ENCODE peak calls at places on chromosomes 12 and 14, in five cellular contexts. One of them, this sample, is unnamed.

GRCh38 chr14:91870001-91870400 is 2.7 kb upstream of the TC2N start:
- DNase-seq in stimulated activated effector memory CD8-positive, alpha-beta T cell treated with anti-CD3 and anti-CD28 coated beads, Interleukin-12 subunit alpha, Interleukin-12 subunit beta, amount 100 ng/mL, for 72 hours: no peak
- DNase-seq in stimulated activated CD4-positive, alpha-beta T cell treated with anti-CD3 and anti-CD28 coated beads, TNF-alpha, amount 100 ng/mL, for 1 hour: no peak
- DNase-seq in tibial artery: no peak
- DNase-seq in NCI-H524: no peak
- DNase-seq in this sample: no peak

GRCh38 chr12:78403136-78403535 is 461.4 kb upstream of the SYT1 start:
- DNase-seq in NCI-H524: no peak
- DNase-seq in stimulated activated effector memory CD8-positive, alpha-beta T cell treated with anti-CD3 and anti-CD28 coated beads, Interleukin-12 subunit alpha, Interleukin-12 subunit beta, amount 100 ng/mL, for 72 hours: no peak
- DNase-seq in stimulated activated CD4-positive, alpha-beta T cell treated with anti-CD3 and anti-CD28 coated beads, TNF-alpha, amount 100 ng/mL, for 1 hour: no peak
- DNase-seq in tibial artery: no peak
- DNase-seq in this sample: no peak

GRCh38 chr14:64495252-64495651 is 8.4 kb downstream of the ZBTB25 start:
- DNase-seq in stimulated activated effector memory CD8-positive, alpha-beta T cell treated with anti-CD3 and anti-CD28 coated beads, Interleukin-12 subunit alpha, Interleukin-12 subunit beta, amount 100 ng/mL, for 72 hours: no peak
- DNase-seq in NCI-H524: no peak
- DNase-seq in tibial artery: no peak
- DNase-seq in stimulated activated CD4-positive, alpha-beta T cell treated with anti-CD3 and anti-CD28 coated beads, TNF-alpha, amount 100 ng/mL, for 1 hour: no peak
- DNase-seq in this sample: no peak

GRCh38 chr12:13780453-13780852 is 200.9 kb downstream of the GRIN2B start:
- DNase-seq in stimulated activated effector memory CD8-positive, alpha-beta T cell treated with anti-CD3 and anti-CD28 coated beads, Interleukin-12 subunit alpha, Interleukin-12 subunit beta, amount 100 ng/mL, for 72 hours: no peak
- DNase-seq in tibial artery: no peak
- DNase-seq in stimulated activated CD4-positive, alpha-beta T cell treated with anti-CD3 and anti-CD28 coated beads, TNF-alpha, amount 100 ng/mL, for 1 hour: no peak
- DNase-seq in NCI-H524: no peak
- DNase-seq in this sample: no peak

GRCh38 chr12:46221255-46222128 is 47.4 kb downstream of the SLC38A1 start:
- DNase-seq in stimulated activated CD4-positive, alpha-beta T cell treated with anti-CD3 and anti-CD28 coated beads, TNF-alpha, amount 100 ng/mL, for 1 hour: no peak
- DNase-seq in stimulated activated effector memory CD8-positive, alpha-beta T cell treated with anti-CD3 and anti-CD28 coated beads, Interleukin-12 subunit alpha, Interleukin-12 subunit beta, amount 100 ng/mL, for 72 hours: no peak
- DNase-seq in tibial artery: no peak
- DNase-seq in NCI-H524: no peak
- DNase-seq in this sample: no peak

GRCh38 chr14:102893452-102893851 is 29.0 kb upstream of the AMN start:
- DNase-seq in stimulated activated CD4-positive, alpha-beta T cell treated with anti-CD3 and anti-CD28 coated beads, TNF-alpha, amount 100 ng/mL, for 1 hour: no peak
- DNase-seq in tibial artery: peak
- DNase-seq in stimulated activated effector memory CD8-positive, alpha-beta T cell treated with anti-CD3 and anti-CD28 coated beads, Interleukin-12 subunit alpha, Interleukin-12 subunit beta, amount 100 ng/mL, for 72 hours: no peak
- DNase-seq in NCI-H524: no peak
- DNase-seq in this sample: no peak

GRCh38 chr14:69812725-69813124 is 15.7 kb upstream of the SLC10A1 start:
- DNase-seq in stimulated activated CD4-positive, alpha-beta T cell treated with anti-CD3 and anti-CD28 coated beads, TNF-alpha, amount 100 ng/mL, for 1 hour: no peak
- DNase-seq in NCI-H524: peak
- DNase-seq in tibial artery: no peak
- DNase-seq in stimulated activated effector memory CD8-positive, alpha-beta T cell treated with anti-CD3 and anti-CD28 coated beads, Interleukin-12 subunit alpha, Interleukin-12 subunit beta, amount 100 ng/mL, for 72 hours: no peak
- DNase-seq in this sample: no peak

GRCh38 chr14:102917469-102918211 is 4.8 kb upstream of the AMN start:
- DNase-seq in NCI-H524: peak
- DNase-seq in stimulated activated CD4-positive, alpha-beta T cell treated with anti-CD3 and anti-CD28 coated beads, TNF-alpha, amount 100 ng/mL, for 1 hour: peak
- DNase-seq in tibial artery: no peak
- DNase-seq in stimulated activated effector memory CD8-positive, alpha-beta T cell treated with anti-CD3 and anti-CD28 coated beads, Interleukin-12 subunit alpha, Interleukin-12 subunit beta, amount 100 ng/mL, for 72 hours: peak
- DNase-seq in this sample: no peak

GRCh38 chr12:5973461-5974115 is 28.5 kb upstream of the ANO2 start:
- DNase-seq in NCI-H524: no peak
- DNase-seq in stimulated activated effector memory CD8-positive, alpha-beta T cell treated with anti-CD3 and anti-CD28 coated beads, Interleukin-12 subunit alpha, Interleukin-12 subunit beta, amount 100 ng/mL, for 72 hours: no peak
- DNase-seq in stimulated activated CD4-positive, alpha-beta T cell treated with anti-CD3 and anti-CD28 coated beads, TNF-alpha, amount 100 ng/mL, for 1 hour: no peak
- DNase-seq in tibial artery: no peak
- DNase-seq in this sample: no peak

GRCh38 chr12:45583011-45583657 is 146.4 kb upstream of the ARID2 start:
- DNase-seq in stimulated activated CD4-positive, alpha-beta T cell treated with anti-CD3 and anti-CD28 coated beads, TNF-alpha, amount 100 ng/mL, for 1 hour: no peak
- DNase-seq in stimulated activated effector memory CD8-positive, alpha-beta T cell treated with anti-CD3 and anti-CD28 coated beads, Interleukin-12 subunit alpha, Interleukin-12 subunit beta, amount 100 ng/mL, for 72 hours: no peak
- DNase-seq in tibial artery: no peak
- DNase-seq in NCI-H524: no peak
- DNase-seq in this sample: no peak

GRCh38 chr12:18810537-18811253 is 72.8 kb downstream of the CAPZA3 start:
- DNase-seq in stimulated activated effector memory CD8-positive, alpha-beta T cell treated with anti-CD3 and anti-CD28 coated beads, Interleukin-12 subunit alpha, Interleukin-12 subunit beta, amount 100 ng/mL, for 72 hours: no peak
- DNase-seq in tibial artery: no peak
- DNase-seq in stimulated activated CD4-positive, alpha-beta T cell treated with anti-CD3 and anti-CD28 coated beads, TNF-alpha, amount 100 ng/mL, for 1 hour: no peak
- DNase-seq in NCI-H524: no peak
- DNase-seq in this sample: no peak

GRCh38 chr14:64891839-64892375 is 12.2 kb upstream of the SPTB start:
- DNase-seq in NCI-H524: peak
- DNase-seq in stimulated activated CD4-positive, alpha-beta T cell treated with anti-CD3 and anti-CD28 coated beads, TNF-alpha, amount 100 ng/mL, for 1 hour: no peak
- DNase-seq in tibial artery: no peak
- DNase-seq in stimulated activated effector memory CD8-positive, alpha-beta T cell treated with anti-CD3 and anti-CD28 coated beads, Interleukin-12 subunit alpha, Interleukin-12 subunit beta, amount 100 ng/mL, for 72 hours: peak
- DNase-seq in this sample: peak

GRCh38 chr14:43956741-43957140 is 550.3 kb downstream of the FSCB start:
- DNase-seq in stimulated activated CD4-positive, alpha-beta T cell treated with anti-CD3 and anti-CD28 coated beads, TNF-alpha, amount 100 ng/mL, for 1 hour: no peak
- DNase-seq in NCI-H524: no peak
- DNase-seq in tibial artery: no peak
- DNase-seq in stimulated activated effector memory CD8-positive, alpha-beta T cell treated with anti-CD3 and anti-CD28 coated beads, Interleukin-12 subunit alpha, Interleukin-12 subunit beta, amount 100 ng/mL, for 72 hours: no peak
- DNase-seq in this sample: no peak

GRCh38 chr14:103555559-103556337 is 6.7 kb downstream of the BAG5 start:
- DNase-seq in stimulated activated effector memory CD8-positive, alpha-beta T cell treated with anti-CD3 and anti-CD28 coated beads, Interleukin-12 subunit alpha, Interleukin-12 subunit beta, amount 100 ng/mL, for 72 hours: no peak
- DNase-seq in stimulated activated CD4-positive, alpha-beta T cell treated with anti-CD3 and anti-CD28 coated beads, TNF-alpha, amount 100 ng/mL, for 1 hour: no peak
- DNase-seq in tibial artery: peak
- DNase-seq in NCI-H524: no peak
- DNase-seq in this sample: no peak

GRCh38 chr14:98962118-98962517 is 309.9 kb downstream of the BCL11B start:
- DNase-seq in stimulated activated effector memory CD8-positive, alpha-beta T cell treated with anti-CD3 and anti-CD28 coated beads, Interleukin-12 subunit alpha, Interleukin-12 subunit beta, amount 100 ng/mL, for 72 hours: no peak
- DNase-seq in stimulated activated CD4-positive, alpha-beta T cell treated with anti-CD3 and anti-CD28 coated beads, TNF-alpha, amount 100 ng/mL, for 1 hour: no peak
- DNase-seq in tibial artery: no peak
- DNase-seq in NCI-H524: no peak
- DNase-seq in this sample: no peak

GRCh38 chr14:49875640-49876198 is 17.2 kb upstream of the ARF6 start:
- DNase-seq in NCI-H524: no peak
- DNase-seq in stimulated activated CD4-positive, alpha-beta T cell treated with anti-CD3 and anti-CD28 coated beads, TNF-alpha, amount 100 ng/mL, for 1 hour: no peak
- DNase-seq in stimulated activated effector memory CD8-positive, alpha-beta T cell treated with anti-CD3 and anti-CD28 coated beads, Interleukin-12 subunit alpha, Interleukin-12 subunit beta, amount 100 ng/mL, for 72 hours: no peak
- DNase-seq in tibial artery: no peak
- DNase-seq in this sample: no peak

GRCh38 chr14:99246536-99247083 is 25.4 kb downstream of the BCL11B start:
- DNase-seq in tibial artery: no peak
- DNase-seq in stimulated activated effector memory CD8-positive, alpha-beta T cell treated with anti-CD3 and anti-CD28 coated beads, Interleukin-12 subunit alpha, Interleukin-12 subunit beta, amount 100 ng/mL, for 72 hours: no peak
- DNase-seq in NCI-H524: no peak
- DNase-seq in stimulated activated CD4-positive, alpha-beta T cell treated with anti-CD3 and anti-CD28 coated beads, TNF-alpha, amount 100 ng/mL, for 1 hour: no peak
- DNase-seq in this sample: no peak

GRCh38 chr14:99468836-99469592 is 11.6 kb downstream of the SETD3 start:
- DNase-seq in tibial artery: no peak
- DNase-seq in NCI-H524: peak
- DNase-seq in stimulated activated CD4-positive, alpha-beta T cell treated with anti-CD3 and anti-CD28 coated beads, TNF-alpha, amount 100 ng/mL, for 1 hour: no peak
- DNase-seq in stimulated activated effector memory CD8-positive, alpha-beta T cell treated with anti-CD3 and anti-CD28 coated beads, Interleukin-12 subunit alpha, Interleukin-12 subunit beta, amount 100 ng/mL, for 72 hours: no peak
- DNase-seq in this sample: no peak

GRCh38 chr12:57906821-57907220 is 34.5 kb upstream of the ATP23 start:
- DNase-seq in NCI-H524: no peak
- DNase-seq in stimulated activated CD4-positive, alpha-beta T cell treated with anti-CD3 and anti-CD28 coated beads, TNF-alpha, amount 100 ng/mL, for 1 hour: no peak
- DNase-seq in stimulated activated effector memory CD8-positive, alpha-beta T cell treated with anti-CD3 and anti-CD28 coated beads, Interleukin-12 subunit alpha, Interleukin-12 subunit beta, amount 100 ng/mL, for 72 hours: no peak
- DNase-seq in tibial artery: no peak
- DNase-seq in this sample: no peak

GRCh38 chr12:26195250-26195640 is at the start of gene SSPN:
- DNase-seq in tibial artery: peak
- DNase-seq in stimulated activated CD4-positive, alpha-beta T cell treated with anti-CD3 and anti-CD28 coated beads, TNF-alpha, amount 100 ng/mL, for 1 hour: no peak
- DNase-seq in NCI-H524: peak
- DNase-seq in stimulated activated effector memory CD8-positive, alpha-beta T cell treated with anti-CD3 and anti-CD28 coated beads, Interleukin-12 subunit alpha, Interleukin-12 subunit beta, amount 100 ng/mL, for 72 hours: no peak
- DNase-seq in this sample: no peak

GRCh38 chr12:123494124-123494843 is 36.3 kb downstream of the SNRNP35 start:
- DNase-seq in stimulated activated effector memory CD8-positive, alpha-beta T cell treated with anti-CD3 and anti-CD28 coated beads, Interleukin-12 subunit alpha, Interleukin-12 subunit beta, amount 100 ng/mL, for 72 hours: no peak
- DNase-seq in stimulated activated CD4-positive, alpha-beta T cell treated with anti-CD3 and anti-CD28 coated beads, TNF-alpha, amount 100 ng/mL, for 1 hour: no peak
- DNase-seq in tibial artery: no peak
- DNase-seq in NCI-H524: no peak
- DNase-seq in this sample: no peak

GRCh38 chr14:59600211-59600945 is 23.8 kb upstream of the CCDC175 start:
- DNase-seq in stimulated activated CD4-positive, alpha-beta T cell treated with anti-CD3 and anti-CD28 coated beads, TNF-alpha, amount 100 ng/mL, for 1 hour: no peak
- DNase-seq in NCI-H524: no peak
- DNase-seq in tibial artery: no peak
- DNase-seq in stimulated activated effector memory CD8-positive, alpha-beta T cell treated with anti-CD3 and anti-CD28 coated beads, Interleukin-12 subunit alpha, Interleukin-12 subunit beta, amount 100 ng/mL, for 72 hours: no peak
- DNase-seq in this sample: no peak

GRCh38 chr14:61514006-61514830 is 181.1 kb upstream of the HIF1A start:
- DNase-seq in NCI-H524: no peak
- DNase-seq in stimulated activated CD4-positive, alpha-beta T cell treated with anti-CD3 and anti-CD28 coated beads, TNF-alpha, amount 100 ng/mL, for 1 hour: no peak
- DNase-seq in stimulated activated effector memory CD8-positive, alpha-beta T cell treated with anti-CD3 and anti-CD28 coated beads, Interleukin-12 subunit alpha, Interleukin-12 subunit beta, amount 100 ng/mL, for 72 hours: no peak
- DNase-seq in tibial artery: no peak
- DNase-seq in this sample: no peak

GRCh38 chr14:94582851-94583250 is 1.6 kb downstream of the SERPINA5 start:
- DNase-seq in NCI-H524: no peak
- DNase-seq in stimulated activated CD4-positive, alpha-beta T cell treated with anti-CD3 and anti-CD28 coated beads, TNF-alpha, amount 100 ng/mL, for 1 hour: no peak
- DNase-seq in stimulated activated effector memory CD8-positive, alpha-beta T cell treated with anti-CD3 and anti-CD28 coated beads, Interleukin-12 subunit alpha, Interleukin-12 subunit beta, amount 100 ng/mL, for 72 hours: no peak
- DNase-seq in tibial artery: no peak
- DNase-seq in this sample: no peak

GRCh38 chr14:75452900-75453816 is 25.3 kb downstream of the JDP2 start:
- DNase-seq in NCI-H524: no peak
- DNase-seq in stimulated activated CD4-positive, alpha-beta T cell treated with anti-CD3 and anti-CD28 coated beads, TNF-alpha, amount 100 ng/mL, for 1 hour: no peak
- DNase-seq in tibial artery: peak
- DNase-seq in stimulated activated effector memory CD8-positive, alpha-beta T cell treated with anti-CD3 and anti-CD28 coated beads, Interleukin-12 subunit alpha, Interleukin-12 subunit beta, amount 100 ng/mL, for 72 hours: no peak
- DNase-seq in this sample: no peak

GRCh38 chr12:132336451-132337413 is 7.3 kb upstream of the GALNT9 start:
- DNase-seq in NCI-H524: no peak
- DNase-seq in stimulated activated CD4-positive, alpha-beta T cell treated with anti-CD3 and anti-CD28 coated beads, TNF-alpha, amount 100 ng/mL, for 1 hour: no peak
- DNase-seq in stimulated activated effector memory CD8-positive, alpha-beta T cell treated with anti-CD3 and anti-CD28 coated beads, Interleukin-12 subunit alpha, Interleukin-12 subunit beta, amount 100 ng/mL, for 72 hours: no peak
- DNase-seq in tibial artery: no peak
- DNase-seq in this sample: no peak

GRCh38 chr12:111424793-111425251 is 19.1 kb downstream of the SH2B3 start:
- DNase-seq in stimulated activated CD4-positive, alpha-beta T cell treated with anti-CD3 and anti-CD28 coated beads, TNF-alpha, amount 100 ng/mL, for 1 hour: no peak
- DNase-seq in stimulated activated effector memory CD8-positive, alpha-beta T cell treated with anti-CD3 and anti-CD28 coated beads, Interleukin-12 subunit alpha, Interleukin-12 subunit beta, amount 100 ng/mL, for 72 hours: no peak
- DNase-seq in NCI-H524: no peak
- DNase-seq in tibial artery: no peak
- DNase-seq in this sample: no peak

GRCh38 chr14:92945544-92945943 is 22.6 kb downstream of the CHGA start:
- DNase-seq in stimulated activated CD4-positive, alpha-beta T cell treated with anti-CD3 and anti-CD28 coated beads, TNF-alpha, amount 100 ng/mL, for 1 hour: no peak
- DNase-seq in stimulated activated effector memory CD8-positive, alpha-beta T cell treated with anti-CD3 and anti-CD28 coated beads, Interleukin-12 subunit alpha, Interleukin-12 subunit beta, amount 100 ng/mL, for 72 hours: no peak
- DNase-seq in NCI-H524: peak
- DNase-seq in tibial artery: no peak
- DNase-seq in this sample: peak

GRCh38 chr12:2902287-2902880 is 11.7 kb downstream of the TULP3 start:
- DNase-seq in NCI-H524: no peak
- DNase-seq in stimulated activated effector memory CD8-positive, alpha-beta T cell treated with anti-CD3 and anti-CD28 coated beads, Interleukin-12 subunit alpha, Interleukin-12 subunit beta, amount 100 ng/mL, for 72 hours: no peak
- DNase-seq in stimulated activated CD4-positive, alpha-beta T cell treated with anti-CD3 and anti-CD28 coated beads, TNF-alpha, amount 100 ng/mL, for 1 hour: no peak
- DNase-seq in tibial artery: no peak
- DNase-seq in this sample: peak

GRCh38 chr12:53059434-53060063 is 9.7 kb downstream of the TNS2 start:
- DNase-seq in stimulated activated CD4-positive, alpha-beta T cell treated with anti-CD3 and anti-CD28 coated beads, TNF-alpha, amount 100 ng/mL, for 1 hour: no peak
- DNase-seq in tibial artery: no peak
- DNase-seq in NCI-H524: no peak
- DNase-seq in stimulated activated effector memory CD8-positive, alpha-beta T cell treated with anti-CD3 and anti-CD28 coated beads, Interleukin-12 subunit alpha, Interleukin-12 subunit beta, amount 100 ng/mL, for 72 hours: no peak
- DNase-seq in this sample: no peak

GRCh38 chr14:105118646-105119409 is 49.7 kb downstream of the JAG2 start:
- DNase-seq in stimulated activated CD4-positive, alpha-beta T cell treated with anti-CD3 and anti-CD28 coated beads, TNF-alpha, amount 100 ng/mL, for 1 hour: no peak
- DNase-seq in stimulated activated effector memory CD8-positive, alpha-beta T cell treated with anti-CD3 and anti-CD28 coated beads, Interleukin-12 subunit alpha, Interleukin-12 subunit beta, amount 100 ng/mL, for 72 hours: no peak
- DNase-seq in NCI-H524: no peak
- DNase-seq in tibial artery: no peak
- DNase-seq in this sample: no peak

GRCh38 chr12:56636675-56637540 is 6.8 kb upstream of the BAZ2A start:
- DNase-seq in stimulated activated effector memory CD8-positive, alpha-beta T cell treated with anti-CD3 and anti-CD28 coated beads, Interleukin-12 subunit alpha, Interleukin-12 subunit beta, amount 100 ng/mL, for 72 hours: peak
- DNase-seq in tibial artery: peak
- DNase-seq in NCI-H524: peak
- DNase-seq in stimulated activated CD4-positive, alpha-beta T cell treated with anti-CD3 and anti-CD28 coated beads, TNF-alpha, amount 100 ng/mL, for 1 hour: peak
- DNase-seq in this sample: peak

GRCh38 chr12:49897276-49897675 is 6.4 kb downstream of the FAIM2 start:
- DNase-seq in tibial artery: no peak
- DNase-seq in stimulated activated effector memory CD8-positive, alpha-beta T cell treated with anti-CD3 and anti-CD28 coated beads, Interleukin-12 subunit alpha, Interleukin-12 subunit beta, amount 100 ng/mL, for 72 hours: no peak
- DNase-seq in stimulated activated CD4-positive, alpha-beta T cell treated with anti-CD3 and anti-CD28 coated beads, TNF-alpha, amount 100 ng/mL, for 1 hour: no peak
- DNase-seq in NCI-H524: no peak
- DNase-seq in this sample: no peak